ENCODE peak calls at places on chromosomes 5 and 9, in ten cellular contexts. T is right lobe of liver; Q is astrocyte; Y is sigmoid colon; G is heart left ventricle; Z is cardiac muscle cell; E is GM23248; D is WERI-Rb-1; P is CD4-positive, alpha-beta memory T cell; R is neural progenitor cell. S is an unnamed sample. For H3K9me3 and H3K36me3, the result is how much of the 10 kb centered on the place peaks cover.

GRCh38 chr5:178651046-178651810 is 24.4 kb upstream of the CLK4 start:
- DNase-seq in Y (no peak), R (no peak), P (no peak), D (no peak), E (peak), G (no peak), Q (peak), T (no peak), Z (no peak), S (no peak)

GRCh38 chr5:142770650-142771609 is 753 bp downstream of the ARHGAP26 start:
- DNase-seq in E (peak), Q (no peak), Y (peak), T (peak), P (peak), Z (peak), D (peak), G (peak), R (peak), S (peak)

GRCh38 chr9:132094314-132094791 is 14.7 kb upstream of the MED27 start:
- DNase-seq in P (no peak), D (no peak), Q (peak), E (peak), T (no peak), G (no peak), Y (no peak), Z (no peak), R (no peak), S (no peak)

GRCh38 chr9:33378121-33378795 is 24.1 kb downstream of the AQP7 start:
- DNase-seq in D (no peak), E (no peak), Z (no peak), Q (no peak), T (no peak), R (no peak), Y (peak), P (no peak), G (no peak), S (no peak)

GRCh38 chr9:87540444-87541105 is 42.9 kb downstream of the DAPK1 start:
- DNase-seq in R (no peak), T (no peak), P (no peak), Y (no peak), G (no peak), E (no peak), Z (no peak), Q (peak), D (no peak), S (no peak)

GRCh38 chr9:98409637-98410173 is 154.3 kb upstream of the TBC1D2 start:
- DNase-seq in Z (no peak), T (no peak), P (no peak), Y (no peak), G (no peak), E (no peak), D (no peak), R (no peak), Q (no peak), S (no peak)

GRCh38 chr9:121638399-121638798 is 13.0 kb upstream of the DAB2IP start:
- DNase-seq in Z (no peak), E (no peak), Y (no peak), R (no peak), D (no peak), T (no peak), P (no peak), Q (no peak), G (no peak), S (no peak)

GRCh38 chr9:129740666-129741464 is 12.0 kb downstream of the PTGES start:
- DNase-seq in P (no peak), Z (no peak), Q (no peak), E (no peak), Y (no peak), G (no peak), D (no peak), R (no peak), T (no peak), S (no peak)

GRCh38 chr5:55823151-55823796 is 27.9 kb upstream of the IL31RA start:
- DNase-seq in T (no peak), P (no peak), Z (no peak), E (no peak), Q (no peak), G (no peak), Y (no peak), R (no peak), D (no peak), S (no peak)

GRCh38 chr9:101130089-101130488 is 101.6 kb downstream of the PLPPR1 start:
- DNase-seq in Q (no peak), E (no peak), G (no peak), Y (no peak), D (peak), R (no peak), Z (no peak), P (no peak), T (no peak), S (no peak)

GRCh38 chr9:131810351-131811170 is 70.7 kb upstream of the RAPGEF1 start:
- DNase-seq in T (no peak), D (peak), E (no peak), R (no peak), P (no peak), Z (no peak), Y (no peak), Q (no peak), G (no peak), S (no peak)

GRCh38 chr5:68287631-68287975 is 72.0 kb downstream of the PIK3R1 start:
- DNase-seq in E (no peak), Q (no peak), D (no peak), T (no peak), G (no peak), P (no peak), R (no peak), Z (no peak), Y (no peak), S (no peak)

GRCh38 chr5:174900176-174900692 is 175.9 kb downstream of the MSX2 start:
- DNase-seq in G (no peak), Q (no peak), D (no peak), Y (no peak), P (no peak), Z (no peak), T (no peak), E (no peak), R (no peak), S (no peak)

GRCh38 chr5:132747064-132747692 is at the start of gene CCNI2:
- DNase-seq in Y (no peak), G (no peak), D (no peak), T (no peak), E (peak), Z (peak), P (peak), Q (no peak), R (peak), S (peak)

GRCh38 chr5:74017112-74017511 is 391.1 kb downstream of the ARHGEF28 start:
- DNase-seq in Q (peak), G (no peak), Y (no peak), D (no peak), R (no peak), E (peak), Z (no peak), T (no peak), P (no peak), S (no peak)

GRCh38 chr5:131957721-131958483 is 12.4 kb upstream of the MEIKIN start:
- DNase-seq in R (no peak), E (no peak), G (no peak), D (peak), Z (no peak), P (no peak), Q (no peak), Y (no peak), T (no peak), S (no peak)

GRCh38 chr9:10785255-10785654 is 172.5 kb upstream of the PTPRD start:
- DNase-seq in Z (no peak), D (no peak), Q (no peak), G (no peak), Y (no peak), T (no peak), E (no peak), R (no peak), P (no peak), S (no peak)

GRCh38 chr9:90546200-90546599 is 96.4 kb downstream of the DIRAS2 start:
- DNase-seq in P (no peak), R (peak), Q (peak), D (peak), T (no peak), E (peak), G (no peak), Z (peak), Y (no peak), S (no peak)

GRCh38 chr9:76373173-76373771 is 21.0 kb downstream of the RFK start:
- DNase-seq in T (peak), Q (peak), Y (peak), R (no peak), D (no peak), P (no peak), G (peak), Z (no peak), E (peak), S (peak)

DNA sequence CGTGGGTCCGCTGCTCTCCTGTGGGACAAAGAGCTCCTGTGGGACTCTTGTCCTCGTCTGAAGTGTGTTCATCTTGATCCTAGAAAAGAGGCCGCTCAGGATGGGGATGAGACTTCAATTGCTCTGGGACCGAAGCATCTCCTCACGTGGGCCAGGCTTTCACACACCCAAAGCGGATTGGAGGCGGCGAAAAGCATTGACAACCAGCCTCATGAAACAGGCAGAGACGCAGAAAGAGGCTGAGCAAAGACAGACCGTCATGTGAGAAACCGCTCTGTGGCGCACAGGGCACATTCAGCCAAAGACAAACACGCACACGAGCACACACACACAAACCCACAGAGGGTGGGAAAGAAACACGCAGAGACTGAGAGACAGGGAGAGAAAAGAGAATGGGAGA is 479.5 kb downstream of the SPATA31A7 start:
- DNase-seq in E (no peak), D (no peak), G (peak), P (no peak), Q (no peak), R (no peak), T (no peak), Z (no peak), Y (no peak), S (no peak)
- H3K9me3 ChIP-seq in E (under half), D (under half), G (under half), P (under half), Q (under half), R (under half), T (under half), Z (under half), Y (under half), S (half or more)

GRCh38 chr9:124219290-124219605 is 38.5 kb upstream of the NEK6 start:
- DNase-seq in P (no peak), R (no peak), Y (peak), D (no peak), T (peak), G (no peak), Q (no peak), E (no peak), Z (no peak), S (no peak)

GRCh38 chr9:124222109-124222508 is 35.6 kb upstream of the NEK6 start:
- DNase-seq in R (no peak), D (no peak), E (no peak), Z (no peak), G (no peak), Y (no peak), Q (no peak), P (no peak), T (peak), S (no peak)

GRCh38 chr9:124220551-124221451 is 36.9 kb upstream of the NEK6 start:
- DNase-seq in P (no peak), Y (peak), Q (peak), G (no peak), R (no peak), Z (no peak), T (peak), E (peak), D (peak), S (peak)

GRCh38 chr9:124222918-124223720 is 34.6 kb upstream of the NEK6 start:
- DNase-seq in Z (no peak), R (no peak), D (no peak), T (peak), Q (no peak), E (peak), Y (peak), P (no peak), G (peak), S (peak)

GRCh38 chr9:124221685-124222084 is 36.1 kb upstream of the NEK6 start:
- DNase-seq in T (no peak), Q (no peak), P (no peak), G (no peak), E (no peak), D (no peak), Y (no peak), R (no peak), Z (no peak), S (no peak)
- H3K4me3 ChIP-seq in T (no peak), Q (no peak), P (no peak), G (no peak), E (no peak), D (no peak), Y (no peak), R (no peak), Z (no peak), S (no peak)

GRCh38 chr9:120388000-120388855 is 191.7 kb downstream of the CDK5RAP2 start:
- DNase-seq in E (no peak), D (no peak), Q (no peak), G (peak), P (no peak), Y (peak), R (peak), Z (peak), T (peak), S (no peak)
- H3K36me3 ChIP-seq in E (under half), D (half or more), Q (under half), G (under half), P (half or more), Y (under half), R (under half), Z (under half), T (under half), S (under half)

GRCh38 chr5:111631328-111631727 is 119.0 kb upstream of the STARD4 start:
- DNase-seq in P (no peak), Z (no peak), D (no peak), Q (no peak), G (no peak), R (no peak), E (no peak), T (no peak), Y (no peak), S (no peak)
- H3K9me3 ChIP-seq in P (under half), Z (under half), D (under half), Q (under half), G (under half), R (under half), E (under half), T (under half), Y (under half), S (under half)

GRCh38 chr5:54387031-54387430 is 68.5 kb upstream of the HSPB3 start:
- DNase-seq in Z (no peak), G (no peak), R (no peak), Q (no peak), P (no peak), Y (no peak), D (no peak), E (no peak), T (no peak), S (no peak)
- H3K4me3 ChIP-seq in Z (no peak), G (no peak), R (no peak), Q (no peak), P (no peak), Y (no peak), D (no peak), E (no peak), T (no peak), S (no peak)

DNA sequence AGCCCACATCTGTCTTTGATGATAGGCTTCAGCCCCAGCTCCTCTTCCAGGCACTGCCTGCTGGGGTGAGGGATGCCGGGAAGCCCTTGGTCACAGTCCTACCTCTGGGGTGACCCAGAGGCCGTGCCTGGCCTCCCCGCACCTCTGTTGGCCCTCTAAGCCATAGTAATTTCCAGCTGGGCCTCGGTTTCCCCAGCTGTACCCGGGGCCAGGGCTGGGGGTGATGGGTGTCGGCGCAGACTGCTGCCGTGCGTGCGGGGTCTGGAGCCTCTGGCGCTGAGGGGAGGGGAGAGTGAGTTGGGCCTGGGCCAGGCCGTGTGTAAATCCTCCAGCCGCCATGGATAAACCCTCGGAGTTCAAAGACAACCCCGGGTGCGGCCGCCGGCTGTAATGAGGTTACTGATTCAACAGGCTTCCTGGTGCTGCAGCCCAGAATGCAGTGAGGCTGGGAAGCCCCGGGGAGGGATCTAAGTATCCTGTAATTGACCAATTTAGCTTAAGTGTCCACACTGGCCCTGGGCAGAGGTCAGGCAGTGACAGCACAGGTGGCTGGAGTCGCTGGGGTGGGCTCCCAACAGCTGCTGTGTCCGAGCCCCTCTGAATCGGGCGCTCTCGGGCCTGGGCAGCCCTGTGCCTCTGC is 7.1 kb downstream of the RXRA start:
- DNase-seq in T (peak), Y (no peak), Q (no peak), R (no peak), P (no peak), D (peak), Z (no peak), E (peak), G (no peak), S (peak)
- H3K36me3 ChIP-seq in T (under half), Y (under half), Q (under half), R (under half), P (under half), D (under half), Z (under half), E (under half), G (under half), S (under half)

GRCh38 chr5:158283341-158283740 is 424.4 kb upstream of the CLINT1 start:
- DNase-seq in D (no peak), R (no peak), P (no peak), T (no peak), Z (no peak), Q (no peak), Y (no peak), E (no peak), G (no peak), S (no peak)
- H3K9me3 ChIP-seq in D (under half), R (under half), P (under half), T (under half), Z (under half), Q (under half), Y (under half), E (under half), G (under half), S (under half)

GRCh38 chr9:124009835-124010226 is 1.7 kb upstream of the LHX2 start:
- DNase-seq in T (no peak), G (no peak), Y (no peak), E (no peak), D (no peak), R (no peak), Q (no peak), P (no peak), Z (no peak), S (no peak)

GRCh38 chr9:124010303-124010664 is 1.3 kb upstream of the LHX2 start:
- DNase-seq in G (no peak), T (no peak), D (no peak), E (no peak), Q (no peak), Z (no peak), R (peak), Y (no peak), P (no peak), S (no peak)

GRCh38 chr9:124011460-124012301 is at the start of gene LHX2:
- DNase-seq in Q (peak), Z (peak), G (peak), D (no peak), R (peak), Y (no peak), E (peak), T (peak), P (no peak), S (peak)

GRCh38 chr9:124008855-124009834 is 2.4 kb upstream of the LHX2 start:
- DNase-seq in D (peak), T (no peak), G (no peak), E (no peak), Q (no peak), P (no peak), Y (no peak), Z (no peak), R (peak), S (no peak)

DNA sequence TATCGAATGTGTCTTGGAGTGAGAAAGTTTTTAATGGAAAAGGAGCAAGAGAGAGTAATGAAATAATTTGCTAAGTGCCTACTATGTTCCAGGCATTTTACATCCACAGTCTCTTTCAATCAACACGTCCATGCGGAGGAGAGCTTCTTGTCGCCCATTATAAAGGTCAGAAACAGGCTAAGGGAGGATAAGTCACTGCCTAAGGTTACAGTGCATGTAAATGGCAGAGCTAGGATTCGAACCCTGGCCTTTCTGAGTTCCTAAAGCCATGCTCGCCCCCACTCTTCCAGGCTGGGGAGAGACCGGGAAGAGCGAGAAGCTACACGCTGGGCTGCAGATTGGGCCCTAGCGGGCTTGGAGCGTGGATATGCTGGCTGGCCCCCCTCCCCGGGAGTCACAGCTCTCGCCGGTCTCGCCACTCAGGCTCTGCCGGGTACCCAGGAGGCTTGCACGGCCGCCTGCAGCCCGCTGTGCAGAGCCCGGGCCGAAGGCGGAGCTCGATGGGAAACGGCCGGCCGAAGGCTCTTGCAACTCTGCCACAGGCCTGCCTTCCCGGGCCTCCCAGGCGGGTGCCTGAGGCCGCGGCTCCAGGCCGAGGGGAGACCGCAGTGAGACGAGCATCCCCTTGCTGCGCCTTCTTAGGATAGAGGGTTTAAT is 775 bp upstream of the LHX2 start:
- DNase-seq in R (peak), E (peak), G (no peak), D (no peak), P (no peak), Y (no peak), Z (peak), Q (no peak), T (no peak), S (no peak)
- H3K4me3 ChIP-seq in R (peak), E (peak), G (no peak), D (no peak), P (no peak), Y (peak), Z (peak), Q (no peak), T (peak), S (no peak)

S was measured in mucosa of descending colon.